ENCODE peak calls at places on chromosomes 3 and 15, in nine cellular contexts. One of them, this sample, is unnamed.

GRCh38 chr3:28240440-28240839 is 979 bp upstream of the CMC1 start:
- DNase-seq in adrenal gland: no peak
- DNase-seq in tibial artery: no peak
- DNase-seq in fibroblast of the aortic adventitia: no peak
- DNase-seq in CD8-positive, alpha-beta T cell: no peak
- DNase-seq in cardiac muscle cell: no peak
- DNase-seq in right lobe of liver: no peak
- DNase-seq in H9: peak
- DNase-seq in tibial nerve: no peak
- DNase-seq in this sample: no peak

GRCh38 chr3:94162700-94163099 is 99.8 kb downstream of the NSUN3 start:
- DNase-seq in adrenal gland: no peak
- DNase-seq in tibial artery: no peak
- DNase-seq in fibroblast of the aortic adventitia: peak
- DNase-seq in CD8-positive, alpha-beta T cell: no peak
- DNase-seq in cardiac muscle cell: no peak
- DNase-seq in right lobe of liver: no peak
- DNase-seq in H9: no peak
- DNase-seq in tibial nerve: no peak
- DNase-seq in this sample: no peak

GRCh38 chr3:14906355-14906960 is 40.9 kb upstream of the NR2C2 start:
- DNase-seq in adrenal gland: no peak
- DNase-seq in tibial artery: peak
- DNase-seq in fibroblast of the aortic adventitia: no peak
- DNase-seq in CD8-positive, alpha-beta T cell: no peak
- DNase-seq in cardiac muscle cell: no peak
- DNase-seq in right lobe of liver: no peak
- DNase-seq in H9: peak
- DNase-seq in tibial nerve: no peak
- DNase-seq in this sample: no peak

GRCh38 chr3:69998759-69999158 is 774 bp upstream of the SAMMSON start:
- DNase-seq in adrenal gland: no peak
- DNase-seq in tibial artery: no peak
- DNase-seq in fibroblast of the aortic adventitia: no peak
- DNase-seq in CD8-positive, alpha-beta T cell: no peak
- DNase-seq in cardiac muscle cell: no peak
- DNase-seq in right lobe of liver: no peak
- DNase-seq in H9: no peak
- DNase-seq in tibial nerve: no peak
- DNase-seq in this sample: no peak

GRCh38 chr15:93997071-93997658 is 234.2 kb upstream of the MCTP2 start:
- DNase-seq in adrenal gland: no peak
- DNase-seq in tibial artery: no peak
- DNase-seq in fibroblast of the aortic adventitia: peak
- DNase-seq in CD8-positive, alpha-beta T cell: no peak
- DNase-seq in cardiac muscle cell: peak
- DNase-seq in right lobe of liver: no peak
- DNase-seq in H9: no peak
- DNase-seq in tibial nerve: no peak
- DNase-seq in this sample: no peak

GRCh38 chr15:101100593-101101442 is 151.0 kb downstream of the CHSY1 start:
- DNase-seq in adrenal gland: no peak
- DNase-seq in tibial artery: no peak
- DNase-seq in fibroblast of the aortic adventitia: no peak
- DNase-seq in CD8-positive, alpha-beta T cell: no peak
- DNase-seq in cardiac muscle cell: no peak
- DNase-seq in right lobe of liver: no peak
- DNase-seq in H9: no peak
- DNase-seq in tibial nerve: no peak
- DNase-seq in this sample: no peak

GRCh38 chr3:50257990-50258389 is 11.0 kb upstream of the SEMA3B start:
- DNase-seq in adrenal gland: no peak
- DNase-seq in tibial artery: no peak
- DNase-seq in fibroblast of the aortic adventitia: no peak
- DNase-seq in CD8-positive, alpha-beta T cell: no peak
- DNase-seq in cardiac muscle cell: no peak
- DNase-seq in right lobe of liver: no peak
- DNase-seq in H9: no peak
- DNase-seq in tibial nerve: no peak
- DNase-seq in this sample: no peak

GRCh38 chr3:83873550-83873949 is 1085.2 kb upstream of the CADM2 start:
- DNase-seq in adrenal gland: no peak
- DNase-seq in tibial artery: no peak
- DNase-seq in fibroblast of the aortic adventitia: no peak
- DNase-seq in CD8-positive, alpha-beta T cell: no peak
- DNase-seq in cardiac muscle cell: no peak
- DNase-seq in right lobe of liver: no peak
- DNase-seq in H9: no peak
- DNase-seq in tibial nerve: no peak
- DNase-seq in this sample: no peak

GRCh38 chr3:171054921-171055320 is 28.4 kb upstream of the SLC2A2 start:
- DNase-seq in adrenal gland: no peak
- DNase-seq in tibial artery: no peak
- DNase-seq in fibroblast of the aortic adventitia: peak
- DNase-seq in CD8-positive, alpha-beta T cell: no peak
- DNase-seq in cardiac muscle cell: no peak
- DNase-seq in right lobe of liver: no peak
- DNase-seq in H9: no peak
- DNase-seq in tibial nerve: no peak
- DNase-seq in this sample: no peak

GRCh38 chr3:56157693-56158092 is 310.6 kb downstream of the ERC2 start:
- DNase-seq in adrenal gland: peak
- DNase-seq in tibial artery: peak
- DNase-seq in fibroblast of the aortic adventitia: peak
- DNase-seq in CD8-positive, alpha-beta T cell: no peak
- DNase-seq in cardiac muscle cell: no peak
- DNase-seq in right lobe of liver: no peak
- DNase-seq in H9: no peak
- DNase-seq in tibial nerve: peak
- DNase-seq in this sample: no peak

GRCh38 chr15:78838480-78838879 is 27.2 kb upstream of the ADAMTS7 start:
- DNase-seq in adrenal gland: no peak
- DNase-seq in tibial artery: peak
- DNase-seq in fibroblast of the aortic adventitia: peak
- DNase-seq in CD8-positive, alpha-beta T cell: no peak
- DNase-seq in cardiac muscle cell: no peak
- DNase-seq in right lobe of liver: no peak
- DNase-seq in H9: no peak
- DNase-seq in tibial nerve: no peak
- DNase-seq in this sample: no peak

GRCh38 chr3:71128951-71129350 is 454.6 kb downstream of the FOXP1 start:
- DNase-seq in adrenal gland: no peak
- DNase-seq in tibial artery: no peak
- DNase-seq in fibroblast of the aortic adventitia: peak
- DNase-seq in CD8-positive, alpha-beta T cell: no peak
- DNase-seq in cardiac muscle cell: no peak
- DNase-seq in right lobe of liver: no peak
- DNase-seq in H9: no peak
- DNase-seq in tibial nerve: no peak
- DNase-seq in this sample: no peak

GRCh38 chr3:158158969-158159368 is 49.1 kb downstream of the RSRC1 start:
- DNase-seq in adrenal gland: no peak
- DNase-seq in tibial artery: no peak
- DNase-seq in fibroblast of the aortic adventitia: no peak
- DNase-seq in CD8-positive, alpha-beta T cell: no peak
- DNase-seq in cardiac muscle cell: no peak
- DNase-seq in right lobe of liver: no peak
- DNase-seq in H9: no peak
- DNase-seq in tibial nerve: no peak
- DNase-seq in this sample: no peak

GRCh38 chr3:192011137-192011536 is 550.2 kb downstream of the PYDC2 start:
- DNase-seq in adrenal gland: no peak
- DNase-seq in tibial artery: no peak
- DNase-seq in fibroblast of the aortic adventitia: peak
- DNase-seq in CD8-positive, alpha-beta T cell: no peak
- DNase-seq in cardiac muscle cell: no peak
- DNase-seq in right lobe of liver: no peak
- DNase-seq in H9: no peak
- DNase-seq in tibial nerve: no peak
- DNase-seq in this sample: no peak

GRCh38 chr15:95417761-95418160 is 912.7 kb upstream of the NR2F2 start:
- DNase-seq in adrenal gland: no peak
- DNase-seq in tibial artery: no peak
- DNase-seq in fibroblast of the aortic adventitia: peak
- DNase-seq in CD8-positive, alpha-beta T cell: no peak
- DNase-seq in cardiac muscle cell: no peak
- DNase-seq in right lobe of liver: no peak
- DNase-seq in H9: no peak
- DNase-seq in tibial nerve: no peak
- DNase-seq in this sample: no peak

GRCh38 chr3:195032955-195033354 is 238.0 kb downstream of the XXYLT1 start:
- DNase-seq in adrenal gland: no peak
- DNase-seq in tibial artery: no peak
- DNase-seq in fibroblast of the aortic adventitia: no peak
- DNase-seq in CD8-positive, alpha-beta T cell: no peak
- DNase-seq in cardiac muscle cell: no peak
- DNase-seq in right lobe of liver: peak
- DNase-seq in H9: no peak
- DNase-seq in tibial nerve: no peak
- DNase-seq in this sample: no peak

GRCh38 chr15:41828747-41829270 is 917 bp downstream of the JMJD7 start:
- DNase-seq in adrenal gland: no peak
- DNase-seq in tibial artery: no peak
- DNase-seq in fibroblast of the aortic adventitia: peak
- DNase-seq in CD8-positive, alpha-beta T cell: no peak
- DNase-seq in cardiac muscle cell: no peak
- DNase-seq in right lobe of liver: no peak
- DNase-seq in H9: no peak
- DNase-seq in tibial nerve: no peak
- DNase-seq in this sample: no peak

GRCh38 chr3:12986521-12986920 is 86.7 kb downstream of the IQSEC1 start:
- DNase-seq in adrenal gland: no peak
- DNase-seq in tibial artery: no peak
- DNase-seq in fibroblast of the aortic adventitia: no peak
- DNase-seq in CD8-positive, alpha-beta T cell: no peak
- DNase-seq in cardiac muscle cell: no peak
- DNase-seq in right lobe of liver: no peak
- DNase-seq in H9: no peak
- DNase-seq in tibial nerve: no peak
- DNase-seq in this sample: no peak
- TF ChIP-seq CTCF in adrenal gland: no peak
- TF ChIP-seq CTCF in tibial artery: no peak
- TF ChIP-seq CTCF in fibroblast of the aortic adventitia: no peak
- TF ChIP-seq CTCF in CD8-positive, alpha-beta T cell: no peak
- TF ChIP-seq CTCF in cardiac muscle cell: no peak
- TF ChIP-seq CTCF in right lobe of liver: no peak
- TF ChIP-seq CTCF in H9: no peak
- TF ChIP-seq CTCF in tibial nerve: no peak
- TF ChIP-seq CTCF in this sample: no peak

DNA sequence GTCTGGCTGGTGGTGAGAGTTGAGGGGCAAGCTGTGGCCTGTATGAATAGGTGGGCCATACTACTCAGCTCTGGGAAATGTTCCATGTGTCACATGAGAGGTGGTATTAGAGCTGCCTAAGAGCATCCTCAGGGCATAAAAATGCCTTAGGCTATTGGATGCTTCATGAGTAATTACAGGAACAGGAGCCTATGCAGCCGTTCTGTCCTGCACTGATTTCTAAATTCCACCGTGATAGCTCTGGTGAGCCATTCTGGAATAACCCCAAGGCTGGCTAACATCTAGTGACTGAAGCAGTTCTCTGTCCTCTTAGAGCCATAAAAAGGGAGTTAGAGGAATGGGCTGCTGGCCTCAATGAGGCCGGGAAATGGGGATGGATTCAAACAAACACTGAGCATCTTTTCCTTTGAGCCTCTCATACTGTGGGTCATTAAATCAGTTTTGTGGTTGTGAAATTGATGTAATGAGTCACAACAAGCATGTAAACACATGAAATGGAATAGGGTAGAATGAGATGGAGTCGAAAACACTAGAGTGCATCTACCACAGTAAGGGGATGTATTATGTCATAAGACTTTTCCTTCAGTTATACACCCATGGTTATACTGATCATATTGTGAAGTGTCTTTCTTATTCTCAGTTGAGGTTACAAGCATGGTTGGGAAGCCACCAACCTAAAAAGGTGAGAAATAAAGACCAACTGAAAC is 41.0 kb downstream of the DGKG start:
- DNase-seq in adrenal gland: no peak
- DNase-seq in tibial artery: no peak
- DNase-seq in fibroblast of the aortic adventitia: no peak
- DNase-seq in CD8-positive, alpha-beta T cell: no peak
- DNase-seq in cardiac muscle cell: no peak
- DNase-seq in right lobe of liver: no peak
- DNase-seq in H9: no peak
- DNase-seq in tibial nerve: no peak
- DNase-seq in this sample: no peak
- TF ChIP-seq CTCF in adrenal gland: no peak
- TF ChIP-seq CTCF in tibial artery: no peak
- TF ChIP-seq CTCF in fibroblast of the aortic adventitia: no peak
- TF ChIP-seq CTCF in CD8-positive, alpha-beta T cell: no peak
- TF ChIP-seq CTCF in cardiac muscle cell: no peak
- TF ChIP-seq CTCF in right lobe of liver: no peak
- TF ChIP-seq CTCF in H9: no peak
- TF ChIP-seq CTCF in tibial nerve: no peak
- TF ChIP-seq CTCF in this sample: no peak

DNA sequence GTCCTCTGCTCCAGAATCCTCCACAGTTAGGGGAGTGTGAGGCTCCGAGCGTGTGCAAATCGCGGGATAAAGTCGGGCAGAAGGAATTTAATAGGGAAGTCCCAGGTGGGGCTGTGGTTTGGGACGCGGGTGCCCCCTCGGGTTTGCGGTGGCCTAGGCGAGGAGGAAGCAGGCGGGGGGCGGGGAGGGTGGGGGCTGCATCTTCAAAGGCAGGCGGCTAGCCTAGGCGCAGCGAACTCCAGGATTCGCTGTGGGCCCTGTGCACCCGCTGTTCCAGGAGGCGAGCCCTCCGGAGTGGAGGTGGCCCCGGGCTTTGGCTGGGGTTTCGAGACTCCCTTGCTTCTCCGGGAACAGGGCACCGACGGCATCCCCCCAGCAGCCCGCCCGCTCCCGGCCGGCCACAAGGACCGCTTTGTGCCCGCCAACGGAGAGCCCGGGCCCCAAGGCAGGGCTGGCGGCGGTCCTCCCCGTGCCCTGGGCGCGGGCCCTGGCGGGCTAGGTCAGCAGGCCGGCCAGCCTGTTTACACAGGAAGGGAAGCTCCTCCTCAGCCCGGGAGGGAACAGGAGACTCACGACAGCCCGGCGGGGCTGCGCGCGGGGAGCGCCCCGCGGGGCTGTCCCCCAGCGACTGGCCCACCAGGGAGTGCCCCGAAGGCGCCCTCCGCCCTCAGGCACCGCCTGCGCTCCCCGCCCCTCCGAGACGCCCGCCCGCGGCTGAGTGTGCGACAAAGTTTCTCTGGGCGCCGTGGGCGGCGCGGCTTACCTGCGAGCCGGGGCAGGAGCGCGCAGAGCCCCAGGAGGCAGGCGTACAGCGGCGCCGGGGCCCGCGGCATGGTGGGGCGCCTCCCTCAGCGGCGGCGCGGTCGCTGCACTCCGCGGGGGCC is 755 bp downstream of the ITGB5 start:
- DNase-seq in adrenal gland: peak
- DNase-seq in tibial artery: peak
- DNase-seq in fibroblast of the aortic adventitia: peak
- DNase-seq in CD8-positive, alpha-beta T cell: peak
- DNase-seq in cardiac muscle cell: peak
- DNase-seq in right lobe of liver: peak
- DNase-seq in H9: peak
- DNase-seq in tibial nerve: no peak
- DNase-seq in this sample: no peak
- TF ChIP-seq CTCF in adrenal gland: no peak
- TF ChIP-seq CTCF in tibial artery: no peak
- TF ChIP-seq CTCF in fibroblast of the aortic adventitia: peak
- TF ChIP-seq CTCF in CD8-positive, alpha-beta T cell: no peak
- TF ChIP-seq CTCF in cardiac muscle cell: no peak
- TF ChIP-seq CTCF in right lobe of liver: no peak
- TF ChIP-seq CTCF in H9: no peak
- TF ChIP-seq CTCF in tibial nerve: no peak
- TF ChIP-seq CTCF in this sample: peak

GRCh38 chr3:168544097-168544957 is 448.6 kb upstream of the GOLIM4 start:
- DNase-seq in adrenal gland: no peak
- DNase-seq in tibial artery: no peak
- DNase-seq in fibroblast of the aortic adventitia: peak
- DNase-seq in CD8-positive, alpha-beta T cell: no peak
- DNase-seq in cardiac muscle cell: no peak
- DNase-seq in right lobe of liver: no peak
- DNase-seq in H9: no peak
- DNase-seq in tibial nerve: no peak
- DNase-seq in this sample: no peak
- TF ChIP-seq CTCF in adrenal gland: no peak
- TF ChIP-seq CTCF in tibial artery: no peak
- TF ChIP-seq CTCF in fibroblast of the aortic adventitia: no peak
- TF ChIP-seq CTCF in CD8-positive, alpha-beta T cell: no peak
- TF ChIP-seq CTCF in cardiac muscle cell: no peak
- TF ChIP-seq CTCF in right lobe of liver: no peak
- TF ChIP-seq CTCF in H9: peak
- TF ChIP-seq CTCF in tibial nerve: no peak
- TF ChIP-seq CTCF in this sample: peak

This sample was measured in chondrocyte.